ENCODE peak calls at places on chromosomes 5 and 9, in nine cellular contexts. One of them, this sample, is unnamed.

GRCh38 chr9:88221110-88221509 is 82.8 kb upstream of the SPATA31C2 start:
- DNase-seq in RWPE2: no peak
- DNase-seq in MM.1S: no peak
- DNase-seq in GM12865: no peak
- DNase-seq in CD8-positive, alpha-beta T cell: no peak
- DNase-seq in AG09309: no peak
- DNase-seq in A549: no peak
- DNase-seq in SK-N-SH: no peak
- DNase-seq in astrocyte of the spinal cord: no peak
- DNase-seq in this sample: peak; percentile 45

GRCh38 chr5:80195837-80196400 is 59.9 kb downstream of the SERINC5 start:
- DNase-seq in RWPE2: no peak
- DNase-seq in MM.1S: no peak
- DNase-seq in GM12865: no peak
- DNase-seq in CD8-positive, alpha-beta T cell: no peak
- DNase-seq in AG09309: peak; percentile 28
- DNase-seq in A549: no peak
- DNase-seq in SK-N-SH: no peak
- DNase-seq in astrocyte of the spinal cord: no peak
- DNase-seq in this sample: peak; percentile 29

GRCh38 chr5:6404129-6404528 is 25.8 kb upstream of the MED10 start:
- DNase-seq in RWPE2: no peak
- DNase-seq in MM.1S: peak; percentile 28
- DNase-seq in GM12865: peak; percentile 31
- DNase-seq in CD8-positive, alpha-beta T cell: no peak
- DNase-seq in AG09309: peak; percentile 18
- DNase-seq in A549: no peak
- DNase-seq in SK-N-SH: no peak
- DNase-seq in astrocyte of the spinal cord: no peak
- DNase-seq in this sample: no peak

GRCh38 chr9:34585946-34586705 is 3.4 kb downstream of the CNTFR start:
- DNase-seq in RWPE2: no peak
- DNase-seq in MM.1S: no peak
- DNase-seq in GM12865: no peak
- DNase-seq in CD8-positive, alpha-beta T cell: no peak
- DNase-seq in AG09309: no peak
- DNase-seq in A549: no peak
- DNase-seq in SK-N-SH: no peak
- DNase-seq in astrocyte of the spinal cord: no peak
- DNase-seq in this sample: no peak

GRCh38 chr9:32707326-32707725 is 71.9 kb upstream of the TAF1L start:
- DNase-seq in RWPE2: no peak
- DNase-seq in MM.1S: no peak
- DNase-seq in GM12865: no peak
- DNase-seq in CD8-positive, alpha-beta T cell: no peak
- DNase-seq in AG09309: no peak
- DNase-seq in A549: no peak
- DNase-seq in SK-N-SH: no peak
- DNase-seq in astrocyte of the spinal cord: no peak
- DNase-seq in this sample: no peak

GRCh38 chr5:67552773-67553172 is 356.2 kb upstream of the CD180 start:
- DNase-seq in RWPE2: no peak
- DNase-seq in MM.1S: no peak
- DNase-seq in GM12865: no peak
- DNase-seq in CD8-positive, alpha-beta T cell: no peak
- DNase-seq in AG09309: no peak
- DNase-seq in A549: no peak
- DNase-seq in SK-N-SH: peak; percentile 3
- DNase-seq in astrocyte of the spinal cord: no peak
- DNase-seq in this sample: peak; percentile 14

GRCh38 chr5:87061046-87061445 is 206.6 kb upstream of the RASA1 start:
- DNase-seq in RWPE2: no peak
- DNase-seq in MM.1S: no peak
- DNase-seq in GM12865: no peak
- DNase-seq in CD8-positive, alpha-beta T cell: no peak
- DNase-seq in AG09309: no peak
- DNase-seq in A549: no peak
- DNase-seq in SK-N-SH: no peak
- DNase-seq in astrocyte of the spinal cord: peak; percentile 3
- DNase-seq in this sample: no peak

GRCh38 chr5:122292357-122292756 is 19.7 kb upstream of the SNCAIP start:
- DNase-seq in RWPE2: no peak
- DNase-seq in MM.1S: no peak
- DNase-seq in GM12865: no peak
- DNase-seq in CD8-positive, alpha-beta T cell: no peak
- DNase-seq in AG09309: peak; percentile 34
- DNase-seq in A549: no peak
- DNase-seq in SK-N-SH: no peak
- DNase-seq in astrocyte of the spinal cord: no peak
- DNase-seq in this sample: no peak

GRCh38 chr5:16489322-16489791 is 23.8 kb upstream of the ZNF622 start:
- DNase-seq in RWPE2: no peak
- DNase-seq in MM.1S: peak; percentile 20
- DNase-seq in GM12865: peak; percentile 26
- DNase-seq in CD8-positive, alpha-beta T cell: no peak
- DNase-seq in AG09309: peak; percentile 37
- DNase-seq in A549: peak; percentile 47
- DNase-seq in SK-N-SH: peak; percentile 54
- DNase-seq in astrocyte of the spinal cord: peak; percentile 67
- DNase-seq in this sample: no peak

GRCh38 chr9:121736147-121736721 is 84.8 kb downstream of the DAB2IP start:
- DNase-seq in RWPE2: no peak
- DNase-seq in MM.1S: no peak
- DNase-seq in GM12865: no peak
- DNase-seq in CD8-positive, alpha-beta T cell: no peak
- DNase-seq in AG09309: no peak
- DNase-seq in A549: peak; percentile 9
- DNase-seq in SK-N-SH: no peak
- DNase-seq in astrocyte of the spinal cord: peak; percentile 10
- DNase-seq in this sample: peak; percentile 78

GRCh38 chr5:155471027-155471426 is 457.5 kb downstream of the KIF4B start:
- DNase-seq in RWPE2: no peak
- DNase-seq in MM.1S: no peak
- DNase-seq in GM12865: no peak
- DNase-seq in CD8-positive, alpha-beta T cell: no peak
- DNase-seq in AG09309: no peak
- DNase-seq in A549: no peak
- DNase-seq in SK-N-SH: no peak
- DNase-seq in astrocyte of the spinal cord: no peak
- DNase-seq in this sample: no peak

GRCh38 chr5:133818031-133818431 is 150.4 kb downstream of the C5orf15 start:
- DNase-seq in RWPE2: peak; percentile 49
- DNase-seq in MM.1S: peak; percentile 1
- DNase-seq in GM12865: no peak
- DNase-seq in CD8-positive, alpha-beta T cell: no peak
- DNase-seq in AG09309: no peak
- DNase-seq in A549: peak; percentile 39
- DNase-seq in SK-N-SH: no peak
- DNase-seq in astrocyte of the spinal cord: peak; percentile 15
- DNase-seq in this sample: no peak

GRCh38 chr5:112914584-112914983 is 7.4 kb downstream of the REEP5 start:
- DNase-seq in RWPE2: no peak
- DNase-seq in MM.1S: no peak
- DNase-seq in GM12865: no peak
- DNase-seq in CD8-positive, alpha-beta T cell: no peak
- DNase-seq in AG09309: no peak
- DNase-seq in A549: no peak
- DNase-seq in SK-N-SH: no peak
- DNase-seq in astrocyte of the spinal cord: no peak
- DNase-seq in this sample: no peak

GRCh38 chr5:15609076-15609725 is 109.2 kb downstream of the FBXL7 start:
- DNase-seq in RWPE2: no peak
- DNase-seq in MM.1S: no peak
- DNase-seq in GM12865: no peak
- DNase-seq in CD8-positive, alpha-beta T cell: no peak
- DNase-seq in AG09309: no peak
- DNase-seq in A549: no peak
- DNase-seq in SK-N-SH: no peak
- DNase-seq in astrocyte of the spinal cord: no peak
- DNase-seq in this sample: no peak

GRCh38 chr5:109718632-109719031 is 28.9 kb downstream of the MAN2A1 start:
- DNase-seq in RWPE2: no peak
- DNase-seq in MM.1S: no peak
- DNase-seq in GM12865: no peak
- DNase-seq in CD8-positive, alpha-beta T cell: no peak
- DNase-seq in AG09309: no peak
- DNase-seq in A549: no peak
- DNase-seq in SK-N-SH: no peak
- DNase-seq in astrocyte of the spinal cord: no peak
- DNase-seq in this sample: no peak

GRCh38 chr9:109455861-109456260 is 42.2 kb downstream of the PTPN3 start:
- DNase-seq in RWPE2: no peak
- DNase-seq in MM.1S: no peak
- DNase-seq in GM12865: no peak
- DNase-seq in CD8-positive, alpha-beta T cell: no peak
- DNase-seq in AG09309: no peak
- DNase-seq in A549: no peak
- DNase-seq in SK-N-SH: no peak
- DNase-seq in astrocyte of the spinal cord: no peak
- DNase-seq in this sample: no peak
- TF ChIP-seq CTCF in RWPE2: no peak
- TF ChIP-seq CTCF in MM.1S: no peak
- TF ChIP-seq CTCF in GM12865: no peak
- TF ChIP-seq CTCF in CD8-positive, alpha-beta T cell: no peak
- TF ChIP-seq CTCF in AG09309: no peak
- TF ChIP-seq CTCF in A549: no peak
- TF ChIP-seq CTCF in SK-N-SH: no peak
- TF ChIP-seq CTCF in astrocyte of the spinal cord: peak; percentile 3
- TF ChIP-seq CTCF in this sample: no peak

GRCh38 chr5:76715734-76716455 is at the start of gene F2R:
- DNase-seq in RWPE2: no peak
- DNase-seq in MM.1S: peak; percentile 60
- DNase-seq in GM12865: peak; percentile 46
- DNase-seq in CD8-positive, alpha-beta T cell: no peak
- DNase-seq in AG09309: no peak
- DNase-seq in A549: peak; percentile 69
- DNase-seq in SK-N-SH: peak; percentile 94
- DNase-seq in astrocyte of the spinal cord: peak; percentile 88
- DNase-seq in this sample: peak; percentile 82
- TF ChIP-seq CTCF in RWPE2: peak; percentile 87
- TF ChIP-seq CTCF in MM.1S: peak; percentile 47
- TF ChIP-seq CTCF in GM12865: peak; percentile 52
- TF ChIP-seq CTCF in CD8-positive, alpha-beta T cell: peak; percentile 55
- TF ChIP-seq CTCF in AG09309: peak; percentile 34
- TF ChIP-seq CTCF in A549: peak; percentile 81
- TF ChIP-seq CTCF in SK-N-SH: peak; percentile 47
- TF ChIP-seq CTCF in astrocyte of the spinal cord: peak; percentile 53
- TF ChIP-seq CTCF in this sample: peak; percentile 42

DNA sequence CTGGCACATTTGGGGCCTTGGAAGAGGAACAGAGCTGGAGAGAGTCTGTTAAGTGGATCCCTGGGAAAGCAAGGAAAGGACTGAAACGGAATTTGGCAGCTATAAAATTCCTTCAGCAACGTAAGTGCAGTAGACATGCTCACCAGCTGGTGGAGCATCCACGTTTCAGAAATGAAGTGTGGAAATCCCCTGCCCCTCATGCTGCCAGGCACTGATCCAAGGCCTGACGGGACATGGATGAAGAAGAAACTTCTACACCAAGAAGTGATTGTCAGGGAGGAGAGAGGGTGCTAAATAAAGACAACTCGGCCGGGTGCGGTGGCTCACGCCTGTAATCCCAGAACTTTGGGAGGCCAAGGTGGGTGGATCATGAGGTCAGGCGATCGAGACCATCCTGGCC is 209.3 kb downstream of the ROR2 start:
- DNase-seq in RWPE2: no peak
- DNase-seq in MM.1S: no peak
- DNase-seq in GM12865: no peak
- DNase-seq in CD8-positive, alpha-beta T cell: no peak
- DNase-seq in AG09309: no peak
- DNase-seq in A549: peak; percentile 29
- DNase-seq in SK-N-SH: no peak
- DNase-seq in astrocyte of the spinal cord: peak; percentile 39
- DNase-seq in this sample: no peak
- TF ChIP-seq CTCF in RWPE2: no peak
- TF ChIP-seq CTCF in MM.1S: no peak
- TF ChIP-seq CTCF in GM12865: no peak
- TF ChIP-seq CTCF in CD8-positive, alpha-beta T cell: no peak
- TF ChIP-seq CTCF in AG09309: peak; percentile 37
- TF ChIP-seq CTCF in A549: no peak
- TF ChIP-seq CTCF in SK-N-SH: no peak
- TF ChIP-seq CTCF in astrocyte of the spinal cord: peak; percentile 18
- TF ChIP-seq CTCF in this sample: no peak

GRCh38 chr5:178791976-178792375 is 61.5 kb upstream of the ZNF354A start:
- DNase-seq in RWPE2: no peak
- DNase-seq in MM.1S: no peak
- DNase-seq in GM12865: no peak
- DNase-seq in CD8-positive, alpha-beta T cell: no peak
- DNase-seq in AG09309: no peak
- DNase-seq in A549: no peak
- DNase-seq in SK-N-SH: no peak
- DNase-seq in astrocyte of the spinal cord: no peak
- DNase-seq in this sample: no peak

GRCh38 chr5:178793696-178794095 is 63.2 kb upstream of the ZNF354A start:
- DNase-seq in RWPE2: no peak
- DNase-seq in MM.1S: no peak
- DNase-seq in GM12865: no peak
- DNase-seq in CD8-positive, alpha-beta T cell: no peak
- DNase-seq in AG09309: no peak
- DNase-seq in A549: no peak
- DNase-seq in SK-N-SH: no peak
- DNase-seq in astrocyte of the spinal cord: no peak
- DNase-seq in this sample: no peak

GRCh38 chr5:178794433-178794832 is 64.0 kb upstream of the ZNF354A start:
- DNase-seq in RWPE2: peak; percentile 56
- DNase-seq in MM.1S: no peak
- DNase-seq in GM12865: no peak
- DNase-seq in CD8-positive, alpha-beta T cell: no peak
- DNase-seq in AG09309: no peak
- DNase-seq in A549: no peak
- DNase-seq in SK-N-SH: no peak
- DNase-seq in astrocyte of the spinal cord: no peak
- DNase-seq in this sample: no peak

GRCh38 chr5:178790371-178790770 is 59.9 kb upstream of the ZNF354A start:
- DNase-seq in RWPE2: peak; percentile 61
- DNase-seq in MM.1S: no peak
- DNase-seq in GM12865: no peak
- DNase-seq in CD8-positive, alpha-beta T cell: no peak
- DNase-seq in AG09309: no peak
- DNase-seq in A549: no peak
- DNase-seq in SK-N-SH: no peak
- DNase-seq in astrocyte of the spinal cord: no peak
- DNase-seq in this sample: no peak

GRCh38 chr5:178793156-178793555 is 62.7 kb upstream of the ZNF354A start:
- DNase-seq in RWPE2: no peak
- DNase-seq in MM.1S: no peak
- DNase-seq in GM12865: no peak
- DNase-seq in CD8-positive, alpha-beta T cell: no peak
- DNase-seq in AG09309: no peak
- DNase-seq in A549: peak; percentile 28
- DNase-seq in SK-N-SH: peak; percentile 71
- DNase-seq in astrocyte of the spinal cord: no peak
- DNase-seq in this sample: peak; percentile 51
- TF ChIP-seq CTCF in RWPE2: peak; percentile 64
- TF ChIP-seq CTCF in MM.1S: peak; percentile 36
- TF ChIP-seq CTCF in GM12865: no peak
- TF ChIP-seq CTCF in CD8-positive, alpha-beta T cell: no peak
- TF ChIP-seq CTCF in AG09309: peak; percentile 12
- TF ChIP-seq CTCF in A549: no peak
- TF ChIP-seq CTCF in SK-N-SH: no peak
- TF ChIP-seq CTCF in astrocyte of the spinal cord: no peak
- TF ChIP-seq CTCF in this sample: peak; percentile 33